ENCODE peak calls at places on chromosomes 5 and 9, in eight cellular contexts. One of them, this sample, is unnamed.

GRCh38 chr9:116151966-116152381 is 1.6 kb upstream of the PAPPA start:
- DNase-seq in NCI-H1417: no peak
- DNase-seq in cerebellar cortex: no peak
- DNase-seq in stimulated activated CD8-positive, alpha-beta memory T cell treated with anti-CD3 and anti-CD28 coated beads, Interleukin-15, amount 100 ng/mL, for 24 hours: no peak
- DNase-seq in activated T-cell treated with anti-CD3 and anti-CD28 coated beads for 1 hour: no peak
- DNase-seq in endothelial cell: no peak
- DNase-seq in dorsolateral prefrontal cortex: no peak
- DNase-seq in HEK293T: no peak
- DNase-seq in this sample: no peak

GRCh38 chr9:84435902-84436301 is 95.3 kb upstream of the SLC28A3 start:
- DNase-seq in NCI-H1417: no peak
- DNase-seq in cerebellar cortex: no peak
- DNase-seq in stimulated activated CD8-positive, alpha-beta memory T cell treated with anti-CD3 and anti-CD28 coated beads, Interleukin-15, amount 100 ng/mL, for 24 hours: no peak
- DNase-seq in activated T-cell treated with anti-CD3 and anti-CD28 coated beads for 1 hour: no peak
- DNase-seq in endothelial cell: no peak
- DNase-seq in dorsolateral prefrontal cortex: no peak
- DNase-seq in HEK293T: no peak
- DNase-seq in this sample: no peak

GRCh38 chr5:32096891-32097592 is 77.1 kb downstream of the GOLPH3 start:
- DNase-seq in NCI-H1417: no peak
- DNase-seq in cerebellar cortex: no peak
- DNase-seq in stimulated activated CD8-positive, alpha-beta memory T cell treated with anti-CD3 and anti-CD28 coated beads, Interleukin-15, amount 100 ng/mL, for 24 hours: no peak
- DNase-seq in activated T-cell treated with anti-CD3 and anti-CD28 coated beads for 1 hour: no peak
- DNase-seq in endothelial cell: no peak
- DNase-seq in dorsolateral prefrontal cortex: no peak
- DNase-seq in HEK293T: no peak
- DNase-seq in this sample: no peak

GRCh38 chr9:124447297-124447661 is 3.0 kb upstream of the ADGRD2 start:
- DNase-seq in NCI-H1417: no peak
- DNase-seq in cerebellar cortex: no peak
- DNase-seq in stimulated activated CD8-positive, alpha-beta memory T cell treated with anti-CD3 and anti-CD28 coated beads, Interleukin-15, amount 100 ng/mL, for 24 hours: no peak
- DNase-seq in activated T-cell treated with anti-CD3 and anti-CD28 coated beads for 1 hour: no peak
- DNase-seq in endothelial cell: no peak
- DNase-seq in dorsolateral prefrontal cortex: peak
- DNase-seq in HEK293T: no peak
- DNase-seq in this sample: no peak

GRCh38 chr5:33146916-33147315 is 293.8 kb upstream of the TARS1 start:
- DNase-seq in NCI-H1417: no peak
- DNase-seq in cerebellar cortex: no peak
- DNase-seq in stimulated activated CD8-positive, alpha-beta memory T cell treated with anti-CD3 and anti-CD28 coated beads, Interleukin-15, amount 100 ng/mL, for 24 hours: no peak
- DNase-seq in activated T-cell treated with anti-CD3 and anti-CD28 coated beads for 1 hour: no peak
- DNase-seq in endothelial cell: no peak
- DNase-seq in dorsolateral prefrontal cortex: no peak
- DNase-seq in HEK293T: no peak
- DNase-seq in this sample: no peak

GRCh38 chr5:57492632-57493031 is 10.0 kb upstream of the ACTBL2 start:
- DNase-seq in NCI-H1417: no peak
- DNase-seq in cerebellar cortex: no peak
- DNase-seq in stimulated activated CD8-positive, alpha-beta memory T cell treated with anti-CD3 and anti-CD28 coated beads, Interleukin-15, amount 100 ng/mL, for 24 hours: no peak
- DNase-seq in activated T-cell treated with anti-CD3 and anti-CD28 coated beads for 1 hour: no peak
- DNase-seq in endothelial cell: no peak
- DNase-seq in dorsolateral prefrontal cortex: no peak
- DNase-seq in HEK293T: no peak
- DNase-seq in this sample: no peak

GRCh38 chr9:121741198-121741918 is 89.9 kb downstream of the DAB2IP start:
- DNase-seq in NCI-H1417: peak
- DNase-seq in cerebellar cortex: peak
- DNase-seq in stimulated activated CD8-positive, alpha-beta memory T cell treated with anti-CD3 and anti-CD28 coated beads, Interleukin-15, amount 100 ng/mL, for 24 hours: no peak
- DNase-seq in activated T-cell treated with anti-CD3 and anti-CD28 coated beads for 1 hour: no peak
- DNase-seq in endothelial cell: no peak
- DNase-seq in dorsolateral prefrontal cortex: no peak
- DNase-seq in HEK293T: no peak
- DNase-seq in this sample: no peak

GRCh38 chr5:144315994-144316634 is 145.4 kb downstream of the KCTD16 start:
- DNase-seq in NCI-H1417: no peak
- DNase-seq in cerebellar cortex: no peak
- DNase-seq in stimulated activated CD8-positive, alpha-beta memory T cell treated with anti-CD3 and anti-CD28 coated beads, Interleukin-15, amount 100 ng/mL, for 24 hours: no peak
- DNase-seq in activated T-cell treated with anti-CD3 and anti-CD28 coated beads for 1 hour: no peak
- DNase-seq in endothelial cell: no peak
- DNase-seq in dorsolateral prefrontal cortex: no peak
- DNase-seq in HEK293T: no peak
- DNase-seq in this sample: no peak